ENCODE peak calls at places on chromosome 14, in nine cellular contexts. Z is transverse colon, B is GM12878, D is Peyer's patch, F is HCT116, E is testis, G is gastrocnemius medialis, T is tibial nerve, H is prostate gland. Q is an unnamed sample.

GRCh38 chr14:55470025-55470424 is 29.6 kb upstream of the TBPL2 start:
- DNase-seq in G (no peak), E (no peak), B (no peak), Z (no peak), F (no peak), T (no peak), D (no peak), H (no peak), Q (no peak)

GRCh38 chr14:72645706-72646105 is 248.2 kb downstream of the DPF3 start:
- DNase-seq in T (no peak), E (no peak), F (no peak), Z (no peak), G (no peak), B (no peak), D (no peak), H (no peak), Q (no peak)

GRCh38 chr14:29782041-29782440 is 145.6 kb downstream of the PRKD1 start:
- DNase-seq in Z (no peak), D (no peak), H (no peak), G (no peak), T (no peak), E (no peak), F (no peak), B (no peak), Q (no peak)

GRCh38 chr14:29668201-29668600 is 259.4 kb downstream of the PRKD1 start:
- DNase-seq in E (no peak), T (no peak), H (no peak), F (no peak), D (no peak), B (no peak), Z (no peak), G (no peak), Q (no peak)

GRCh38 chr14:106846218-106846617 is 1319.8 kb downstream of the TMEM121 start:
- DNase-seq in B (no peak), T (no peak), F (no peak), D (no peak), G (no peak), E (no peak), H (no peak), Z (no peak), Q (no peak)

GRCh38 chr14:64541261-64541970 is 875 bp downstream of the HSPA2 start:
- DNase-seq in D (no peak), Z (peak), T (no peak), E (peak), F (no peak), H (no peak), G (peak), B (no peak), Q (peak)

GRCh38 chr14:81981311-81981675 is 447.6 kb upstream of the SEL1L start:
- DNase-seq in H (no peak), Z (no peak), D (no peak), G (no peak), T (no peak), F (no peak), E (no peak), B (no peak), Q (no peak)

GRCh38 chr14:106107703-106108102 is 581.3 kb downstream of the TMEM121 start:
- DNase-seq in B (no peak), H (no peak), E (no peak), T (no peak), D (no peak), G (no peak), Z (no peak), F (no peak), Q (no peak)

GRCh38 chr14:65718629-65719028 is 306.1 kb downstream of the FUT8 start:
- DNase-seq in G (no peak), B (no peak), Z (no peak), T (no peak), D (no peak), E (no peak), F (no peak), H (no peak), Q (no peak)

GRCh38 chr14:50363734-50364113 is 33.0 kb downstream of the CDKL1 start:
- DNase-seq in B (peak), G (no peak), Z (peak), H (no peak), D (no peak), F (no peak), T (no peak), E (no peak), Q (peak)

GRCh38 chr14:61569783-61570182 is 125.5 kb upstream of the HIF1A start:
- DNase-seq in F (no peak), H (no peak), Z (no peak), D (no peak), T (no peak), G (no peak), E (no peak), B (no peak), Q (no peak)

GRCh38 chr14:32400480-32400879 is 71.4 kb downstream of the AKAP6 start:
- DNase-seq in T (no peak), H (no peak), F (no peak), G (no peak), E (no peak), D (no peak), B (no peak), Z (no peak), Q (no peak)

GRCh38 chr14:24504425-24504824 is 3.6 kb downstream of the CMA1 start:
- DNase-seq in E (no peak), H (no peak), D (no peak), T (no peak), Z (no peak), G (no peak), B (no peak), F (no peak), Q (no peak)

GRCh38 chr14:69274321-69274720 is 14.4 kb downstream of the GALNT16 start:
- DNase-seq in G (no peak), Z (no peak), B (no peak), D (no peak), T (no peak), H (no peak), F (no peak), E (no peak), Q (no peak)

GRCh38 chr14:101600891-101601602 is 39.8 kb downstream of the DIO3 start:
- DNase-seq in T (no peak), D (peak), F (no peak), E (peak), G (no peak), B (no peak), H (no peak), Z (peak), Q (no peak)

GRCh38 chr14:61609143-61609851 is 86.0 kb upstream of the HIF1A start:
- DNase-seq in B (no peak), G (no peak), D (no peak), T (no peak), F (no peak), Z (no peak), H (no peak), E (no peak), Q (no peak)

GRCh38 chr14:55711171-55711811 is 131.3 kb downstream of the KTN1 start:
- DNase-seq in G (no peak), T (no peak), Z (no peak), D (no peak), H (no peak), E (no peak), F (no peak), B (no peak), Q (no peak)

GRCh38 chr14:60915781-60916180 is 65.1 kb downstream of the TRMT5 start:
- DNase-seq in G (no peak), F (no peak), B (no peak), D (no peak), E (no peak), T (no peak), H (no peak), Z (no peak), Q (no peak)

GRCh38 chr14:93133476-93133875 is 17.8 kb upstream of the ITPK1 start:
- DNase-seq in E (no peak), Z (no peak), D (no peak), H (no peak), T (no peak), F (no peak), B (no peak), G (no peak), Q (no peak)

GRCh38 chr14:36510078-36510799 is 9.8 kb downstream of the NKX2-1 start:
- DNase-seq in Z (no peak), D (no peak), B (no peak), H (no peak), F (no peak), T (no peak), E (no peak), G (no peak), Q (no peak)

GRCh38 chr14:82055511-82055910 is 521.9 kb upstream of the SEL1L start:
- DNase-seq in B (no peak), Z (no peak), H (no peak), D (no peak), G (no peak), E (no peak), T (no peak), F (no peak), Q (no peak)

GRCh38 chr14:92704036-92704804 is 44.2 kb downstream of the LGMN start:
- DNase-seq in G (no peak), H (no peak), T (no peak), E (no peak), B (peak), D (no peak), Z (peak), F (no peak), Q (no peak)

GRCh38 chr14:54488646-54489317 is at the start of gene GMFB:
- DNase-seq in F (peak), T (peak), H (peak), B (peak), E (peak), D (peak), G (peak), Z (peak), Q (peak)

GRCh38 chr14:105436402-105436801 is 16.8 kb downstream of the MTA1 start:
- DNase-seq in T (no peak), Z (no peak), G (no peak), B (no peak), D (no peak), F (no peak), H (no peak), E (no peak), Q (no peak)

GRCh38 chr14:68124885-68125731 is 305.5 kb downstream of the RAD51B start:
- DNase-seq in H (no peak), G (no peak), Z (no peak), T (no peak), D (no peak), E (no peak), B (no peak), F (no peak), Q (no peak)

GRCh38 chr14:81222694-81223093 is 1.9 kb upstream of the GTF2A1 start:
- DNase-seq in T (no peak), D (no peak), F (no peak), G (no peak), E (no peak), Z (no peak), H (no peak), B (no peak), Q (no peak)

GRCh38 chr14:65462411-65462810 is 49.9 kb downstream of the FUT8 start:
- DNase-seq in T (no peak), H (no peak), G (no peak), Z (no peak), F (no peak), D (no peak), B (peak), E (no peak), Q (no peak)

GRCh38 chr14:26595922-26596721 is 1.7 kb downstream of the NOVA1 start:
- DNase-seq in D (no peak), H (no peak), E (no peak), T (no peak), B (no peak), Z (no peak), F (no peak), G (no peak), Q (no peak)

GRCh38 chr14:59028476-59029202 is 159.8 kb upstream of the DAAM1 start:
- DNase-seq in T (no peak), Z (peak), F (peak), E (peak), D (peak), H (peak), G (peak), B (peak), Q (peak)

GRCh38 chr14:74347795-74348100 is 523 bp upstream of the VRTN start:
- DNase-seq in D (no peak), F (no peak), G (no peak), B (no peak), H (no peak), E (no peak), Z (no peak), T (no peak), Q (no peak)

GRCh38 chr14:54548491-54548890 is 18.4 kb upstream of the SAMD4A start:
- DNase-seq in D (no peak), H (no peak), B (no peak), F (no peak), Z (no peak), T (no peak), E (no peak), G (no peak), Q (no peak)

GRCh38 chr14:93061380-93062012 is 54.2 kb downstream of the ITPK1 start:
- DNase-seq in D (no peak), G (no peak), E (no peak), H (no peak), T (no peak), B (no peak), F (no peak), Z (no peak), Q (no peak)

GRCh38 chr14:69356903-69357543 is 41.1 kb downstream of the ERH start:
- DNase-seq in H (no peak), T (no peak), G (no peak), E (no peak), F (no peak), D (no peak), B (no peak), Z (no peak), Q (no peak)

GRCh38 chr14:49999216-49999761 is 106.4 kb downstream of the ARF6 start:
- DNase-seq in D (peak), H (peak), Z (peak), T (peak), E (peak), G (peak), B (no peak), F (peak), Q (peak)

GRCh38 chr14:106875503-106875902 is 1349.1 kb downstream of the TMEM121 start:
- DNase-seq in F (no peak), Z (peak), E (peak), T (no peak), H (no peak), B (no peak), G (no peak), D (no peak), Q (peak)

GRCh38 chr14:59358105-59358504 is 107.1 kb downstream of the GPR135 start:
- DNase-seq in G (peak), T (no peak), E (no peak), Z (no peak), B (no peak), D (no peak), F (peak), H (no peak), Q (no peak)

GRCh38 chr14:34460841-34461240 is 1.2 kb downstream of the SPTSSA start:
- DNase-seq in T (no peak), G (no peak), F (no peak), H (no peak), E (no peak), Z (no peak), B (no peak), D (no peak), Q (no peak)

GRCh38 chr14:39467889-39468524 is 35.8 kb upstream of the FBXO33 start:
- DNase-seq in T (no peak), E (no peak), F (peak), D (no peak), G (no peak), H (no peak), Z (no peak), B (no peak), Q (peak)

GRCh38 chr14:45133683-45134050 is 614 bp downstream of the FKBP3 start:
- DNase-seq in T (no peak), F (no peak), E (no peak), H (no peak), B (no peak), D (no peak), G (no peak), Z (no peak), Q (no peak)

DNA sequence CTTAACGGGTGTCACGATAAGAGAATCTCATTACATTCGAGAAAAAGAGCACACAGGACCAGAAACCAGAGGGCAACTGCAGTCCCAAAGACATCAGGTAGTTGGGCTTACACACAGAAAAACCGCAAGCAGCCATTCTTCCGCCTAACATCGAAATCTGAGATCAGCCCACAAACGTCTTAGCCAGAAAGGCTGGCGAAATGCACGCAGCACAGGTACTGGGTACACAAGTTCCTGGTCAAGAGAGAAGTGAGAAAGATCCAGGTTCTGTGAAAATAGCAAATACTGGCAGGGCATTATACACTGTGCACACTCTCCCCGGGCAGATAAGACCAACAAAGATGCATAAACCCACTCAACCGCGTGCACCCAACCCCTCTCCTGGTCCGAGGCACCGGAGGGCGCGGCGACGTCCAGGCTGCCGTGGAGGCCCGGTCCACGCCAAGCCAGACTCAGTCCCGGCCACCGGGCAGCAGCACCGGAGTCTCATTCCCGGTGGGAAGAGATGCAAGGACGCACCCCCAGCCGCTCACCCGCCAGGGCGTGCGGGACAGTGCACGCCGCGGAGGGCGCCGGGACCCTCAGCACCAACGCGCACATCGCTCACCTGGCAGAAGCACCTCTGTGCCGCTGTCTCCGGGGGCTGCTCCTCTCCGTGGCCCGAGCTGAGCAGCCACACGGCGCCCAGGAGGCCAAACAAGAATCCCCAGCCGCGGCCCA is 437 bp downstream of the ERO1A start:
- DNase-seq in G (peak), E (peak), H (peak), B (peak), F (no peak), Z (peak), T (no peak), D (no peak), Q (peak)
- TF ChIP-seq POLR2A in G (no peak), E (no peak), H (no peak), B (no peak), F (no peak), Z (no peak), T (no peak), D (no peak), Q (peak)

DNA sequence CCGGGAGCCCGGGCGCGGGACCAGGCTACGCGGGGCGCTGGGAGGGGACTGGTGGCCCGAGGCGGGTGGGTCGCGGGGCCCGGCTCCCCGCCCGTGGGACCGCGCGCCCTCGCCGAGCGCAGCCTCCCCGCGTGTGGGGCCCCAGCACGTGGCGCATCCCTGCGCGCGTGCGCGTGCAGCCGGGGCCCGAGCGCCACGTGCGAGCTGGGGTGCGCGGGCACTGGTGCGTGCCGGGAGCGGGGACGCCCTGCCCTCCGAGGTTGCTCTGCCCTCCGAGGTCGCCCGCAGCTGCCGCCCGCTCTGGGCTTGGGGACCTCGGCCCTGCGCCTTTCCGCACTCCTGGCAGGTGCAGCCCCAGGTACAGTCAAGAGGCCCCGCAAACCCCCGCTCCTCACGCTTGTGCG is 365 bp upstream of the CCDC88C start:
- DNase-seq in D (no peak), F (peak), E (peak), B (no peak), G (no peak), T (no peak), H (no peak), Z (peak), Q (peak)
- TF ChIP-seq POLR2A in D (no peak), F (peak), E (no peak), B (peak), G (no peak), T (no peak), H (no peak), Z (no peak), Q (peak)

GRCh38 chr14:38199768-38200167 is 7.9 kb upstream of the SSTR1 start:
- DNase-seq in F (no peak), T (no peak), H (no peak), Z (no peak), B (no peak), E (no peak), G (no peak), D (no peak), Q (no peak)
- TF ChIP-seq POLR2A in F (no peak), T (no peak), H (no peak), Z (no peak), B (no peak), E (no peak), G (no peak), D (no peak), Q (no peak)

DNA sequence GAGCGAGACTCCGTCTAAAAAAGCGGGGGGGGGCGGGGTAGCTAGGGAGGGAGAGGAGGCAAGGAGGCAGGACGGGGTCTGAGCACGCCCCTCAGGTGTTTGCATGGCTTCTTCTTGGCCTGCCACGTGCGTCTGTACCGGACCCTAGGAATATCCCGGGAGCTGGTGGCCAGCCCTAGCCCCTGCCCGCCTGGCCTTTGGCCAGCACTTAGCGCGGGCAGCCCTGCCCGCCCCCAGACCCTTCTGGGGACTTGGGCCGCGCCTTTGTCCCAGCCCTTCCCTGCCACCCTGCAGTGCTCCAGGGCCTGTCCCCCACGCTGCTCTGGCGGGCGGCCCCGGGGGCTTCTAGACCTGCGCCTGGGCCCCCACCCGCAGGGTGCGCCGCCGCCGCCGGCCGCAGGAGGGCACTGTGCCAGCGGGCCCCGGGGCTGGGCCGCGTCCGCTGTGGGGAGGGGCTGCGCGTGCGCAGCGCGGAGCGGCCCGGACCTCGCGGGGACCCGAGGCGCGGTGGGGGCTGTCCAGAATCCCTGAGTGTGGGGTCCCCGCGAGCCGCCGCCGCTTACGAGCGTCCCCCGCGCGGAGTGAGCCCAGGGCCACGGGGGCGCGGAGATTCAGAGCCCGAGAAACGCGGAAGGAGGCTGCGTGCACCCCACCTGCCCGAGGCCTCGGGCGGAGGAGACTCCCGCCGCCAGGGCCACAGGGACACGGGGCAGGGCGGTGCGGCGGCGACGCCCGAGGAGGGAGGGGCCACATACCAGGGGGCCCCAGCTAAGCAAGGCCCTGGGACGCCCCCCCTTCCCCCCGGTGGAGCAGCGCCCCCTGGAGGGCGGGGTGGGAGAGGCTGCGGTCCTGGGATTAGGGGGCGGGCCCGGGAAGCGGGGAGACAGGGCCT is 21.0 kb downstream of the SLC25A29 start:
- DNase-seq in E (peak), Z (peak), B (no peak), G (no peak), D (peak), F (no peak), T (no peak), H (peak), Q (peak)
- TF ChIP-seq POLR2A in E (no peak), Z (peak), B (peak), G (peak), D (peak), F (peak), T (peak), H (peak), Q (peak)

DNA sequence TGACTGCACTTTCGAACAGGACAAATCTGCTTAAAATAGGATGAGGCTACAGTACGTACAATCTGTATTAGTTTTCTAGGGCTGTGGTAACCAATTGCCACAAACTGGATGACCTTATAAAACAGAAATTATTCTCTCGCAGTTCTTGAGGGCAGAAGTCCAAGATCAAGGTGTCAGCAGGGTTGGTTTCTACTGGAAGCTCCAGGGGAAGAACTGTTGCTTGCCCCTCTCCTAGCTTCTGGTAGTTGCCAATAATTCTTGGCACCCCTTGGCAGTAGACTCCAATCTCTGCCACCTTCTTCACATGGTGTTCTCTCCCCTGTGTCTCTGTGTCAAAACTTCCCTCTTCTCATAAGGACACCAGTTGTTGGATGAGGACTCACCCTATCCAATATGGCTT is 1.4 kb downstream of the AK7 start:
- DNase-seq in H (no peak), Z (no peak), E (no peak), B (no peak), G (no peak), T (no peak), F (no peak), D (no peak), Q (no peak)
- TF ChIP-seq POLR2A in H (no peak), Z (no peak), E (no peak), B (no peak), G (no peak), T (no peak), F (no peak), D (no peak), Q (no peak)